ENCODE peak calls at places on chromosomes 13 and 19, in seven cellular contexts. T is fibroblast of lung, Y is GM04504, U is neuronal stem cell, W is NCI-H1048, R is mesothelial cell of epicardium, M is GM18507. Z is an unnamed sample.

GRCh38 chr13:91805605-91806004 is 407.2 kb downstream of the GPC5 start:
- DNase-seq in T (peak), Y (no peak), U (no peak), W (no peak), R (no peak), M (no peak), Z (no peak)

GRCh38 chr19:11581740-11582139 is 4.3 kb upstream of the ACP5 start:
- DNase-seq in T (no peak), Y (no peak), U (no peak), W (no peak), R (no peak), M (no peak), Z (no peak)

GRCh38 chr13:52162279-52163101 is 3.1 kb upstream of the NEK3 start:
- DNase-seq in T (peak), Y (no peak), U (peak), W (no peak), R (no peak), M (no peak), Z (no peak)

GRCh38 chr19:50861496-50862286 is 7.0 kb downstream of the KLK3 start:
- DNase-seq in T (no peak), Y (no peak), U (no peak), W (no peak), R (no peak), M (no peak), Z (no peak)

GRCh38 chr19:33325920-33326319 is 23.6 kb upstream of the CEBPA start:
- DNase-seq in T (peak), Y (no peak), U (no peak), W (no peak), R (no peak), M (no peak), Z (no peak)

GRCh38 chr19:39968789-39969188 is 2.2 kb upstream of the PSMC4 start:
- DNase-seq in T (no peak), Y (no peak), U (no peak), W (no peak), R (peak), M (no peak), Z (peak)

GRCh38 chr19:40312533-40312932 is 27.4 kb upstream of the AKT2 start:
- DNase-seq in T (no peak), Y (no peak), U (no peak), W (no peak), R (no peak), M (no peak), Z (no peak)

GRCh38 chr13:19362946-19363510 is 181.4 kb upstream of the TUBA3C start:
- DNase-seq in T (no peak), Y (no peak), U (no peak), W (no peak), R (no peak), M (no peak), Z (no peak)

GRCh38 chr13:39364797-39365468 is 238.1 kb downstream of the LHFPL6 start:
- DNase-seq in T (no peak), Y (no peak), U (no peak), W (no peak), R (no peak), M (no peak), Z (no peak)

GRCh38 chr13:99432637-99433542 is 68.4 kb upstream of the TM9SF2 start:
- DNase-seq in T (peak), Y (peak), U (peak), W (no peak), R (no peak), M (no peak), Z (no peak)

GRCh38 chr19:32471095-32471494 is 65.5 kb downstream of the DPY19L3 start:
- DNase-seq in T (no peak), Y (no peak), U (no peak), W (no peak), R (no peak), M (no peak), Z (no peak)

GRCh38 chr19:19579533-19580361 is 38.7 kb downstream of the PBX4 start:
- DNase-seq in T (no peak), Y (no peak), U (no peak), W (no peak), R (no peak), M (no peak), Z (no peak)

GRCh38 chr19:51192689-51193088 is 32.2 kb upstream of the CD33 start:
- DNase-seq in T (no peak), Y (no peak), U (no peak), W (no peak), R (no peak), M (no peak), Z (peak)

GRCh38 chr13:103517066-103517767 is 451.0 kb upstream of the SLC10A2 start:
- DNase-seq in T (peak), Y (no peak), U (no peak), W (no peak), R (no peak), M (peak), Z (no peak)

GRCh38 chr13:65133094-65133493 is 2097.0 kb downstream of the PCDH9 start:
- DNase-seq in T (no peak), Y (no peak), U (no peak), W (no peak), R (no peak), M (no peak), Z (no peak)